ENCODE peak calls at places on chromosome 18, in six cellular contexts. N, L, T, I, S and C are unnamed samples.

GRCh38 chr18:46536215-46536874 is 120.7 kb downstream of the LOXHD1 start:
- DNase-seq in N (peak), L (no peak), T (peak), I (no peak), S (no peak), C (no peak)

GRCh38 chr18:49849331-49850217 is 36.2 kb upstream of the ACAA2 start:
- DNase-seq in N (peak), L (peak), T (peak), I (no peak), S (peak), C (no peak)

GRCh38 chr18:60350150-60350549 is 22.4 kb downstream of the MC4R start:
- DNase-seq in N (no peak), L (no peak), T (no peak), I (peak), S (no peak), C (no peak)

GRCh38 chr18:21682276-21683051 is 22.1 kb downstream of the ABHD3 start:
- DNase-seq in N (no peak), L (no peak), T (no peak), I (no peak), S (no peak), C (peak)

GRCh38 chr18:27181726-27182125 is 3.4 kb downstream of the CHST9 start:
- DNase-seq in N (no peak), L (no peak), T (no peak), I (no peak), S (no peak), C (no peak)

GRCh38 chr18:45416168-45416567 is 199.1 kb upstream of the SLC14A2 start:
- DNase-seq in N (no peak), L (no peak), T (no peak), I (peak), S (no peak), C (no peak)

GRCh38 chr18:23683671-23684070 is 5.6 kb upstream of the LAMA3 start:
- DNase-seq in N (no peak), L (no peak), T (no peak), I (no peak), S (no peak), C (no peak)

GRCh38 chr18:79429785-79430281 is 34.1 kb downstream of the NFATC1 start:
- DNase-seq in N (no peak), L (no peak), T (peak), I (no peak), S (no peak), C (no peak)

GRCh38 chr18:58105908-58106673 is 62.1 kb downstream of the NEDD4L start:
- DNase-seq in N (no peak), L (no peak), T (no peak), I (peak), S (no peak), C (no peak)

GRCh38 chr18:61085036-61085435 is 248.2 kb upstream of the CDH20 start:
- DNase-seq in N (no peak), L (no peak), T (no peak), I (no peak), S (no peak), C (no peak)

GRCh38 chr18:10010611-10011015 is 96.8 kb downstream of the VAPA start:
- DNase-seq in N (peak), L (no peak), T (no peak), I (no peak), S (no peak), C (no peak)

GRCh38 chr18:49725809-49726514 is 87.4 kb downstream of the ACAA2 start:
- DNase-seq in N (peak), L (peak), T (peak), I (peak), S (peak), C (no peak)

GRCh38 chr18:9404565-9405060 is 70.0 kb downstream of the TWSG1 start:
- DNase-seq in N (no peak), L (no peak), T (peak), I (no peak), S (no peak), C (no peak)

GRCh38 chr18:9714832-9715343 is 6.8 kb downstream of the RAB31 start:
- DNase-seq in N (no peak), L (no peak), T (no peak), I (no peak), S (no peak), C (no peak)

GRCh38 chr18:44637210-44638051 is 43.3 kb upstream of the SETBP1 start:
- DNase-seq in N (peak), L (no peak), T (no peak), I (no peak), S (no peak), C (no peak)

GRCh38 chr18:7592305-7593071 is 25.4 kb downstream of the PTPRM start:
- DNase-seq in N (no peak), L (no peak), T (no peak), I (peak), S (no peak), C (no peak)

GRCh38 chr18:75350857-75351256 is 76.6 kb downstream of the SMIM21 start:
- DNase-seq in N (no peak), L (no peak), T (no peak), I (no peak), S (no peak), C (no peak)

GRCh38 chr18:64966667-64967066 is 784.1 kb upstream of the CDH7 start:
- DNase-seq in N (no peak), L (no peak), T (no peak), I (peak), S (no peak), C (no peak)

GRCh38 chr18:51195086-51195601 is 2.3 kb downstream of the MEX3C start:
- DNase-seq in N (no peak), L (no peak), T (no peak), I (no peak), S (no peak), C (no peak)

GRCh38 chr18:51196116-51196810 is 1.2 kb downstream of the MEX3C start:
- DNase-seq in N (no peak), L (no peak), T (peak), I (no peak), S (no peak), C (no peak)

GRCh38 chr18:51193621-51194287 is 3.7 kb downstream of the MEX3C start:
- DNase-seq in N (no peak), L (no peak), T (no peak), I (no peak), S (no peak), C (no peak)

GRCh38 chr18:51195602-51196115 is 1.8 kb downstream of the MEX3C start:
- DNase-seq in N (peak), L (no peak), T (peak), I (peak), S (peak), C (no peak)

DNA sequence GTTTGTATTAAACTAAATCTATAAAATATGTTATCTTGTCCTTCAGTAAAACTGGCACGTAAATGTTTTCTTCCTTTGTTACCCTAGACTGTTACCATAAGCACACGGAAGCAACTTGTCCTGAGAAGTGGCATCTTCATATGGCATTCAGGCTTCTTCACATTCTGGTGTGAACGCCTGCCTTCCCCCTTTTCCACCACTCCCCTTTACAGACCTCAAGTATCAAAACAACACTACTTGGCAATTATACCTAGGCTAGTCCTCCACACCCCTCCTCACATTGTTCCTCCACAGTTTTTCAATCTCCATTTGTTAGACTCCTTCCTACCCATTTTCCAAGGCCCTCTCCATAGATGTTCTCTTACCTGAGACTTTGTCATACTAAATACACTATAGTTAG is 2.9 kb downstream of the MEX3C start:
- DNase-seq in N (no peak), L (no peak), T (no peak), I (no peak), S (no peak), C (no peak)
- TF ChIP-seq CHD2 in N (no peak), L (no peak), T (no peak), I (no peak), S (no peak), C (no peak)

GRCh38 chr18:12597775-12598174 is 60.1 kb downstream of the SPIRE1 start:
- DNase-seq in N (peak), L (no peak), T (no peak), I (no peak), S (peak), C (no peak)
- TF ChIP-seq CHD2 in N (no peak), L (no peak), T (no peak), I (no peak), S (no peak), C (no peak)

GRCh38 chr18:2780750-2781149 is 66.1 kb upstream of the EMILIN2 start:
- DNase-seq in N (no peak), L (no peak), T (no peak), I (peak), S (no peak), C (no peak)
- TF ChIP-seq CHD2 in N (no peak), L (no peak), T (no peak), I (no peak), S (no peak), C (no peak)

GRCh38 chr18:34222025-34222395 is 2.7 kb downstream of the NOL4 start:
- DNase-seq in N (no peak), L (no peak), T (no peak), I (peak), S (no peak), C (no peak)
- TF ChIP-seq CHD2 in N (no peak), L (no peak), T (no peak), I (no peak), S (no peak), C (no peak)